ENCODE peak calls at places on chromosomes 16 and 17, in nine cellular contexts. Y is activated naive CD4-positive, alpha-beta T cell treated with anti-CD3 and anti-CD28 coated beads, Interleukin-2, amount 50 U/mL, for 16 hours; V is T-helper 2 cell; T is psoas muscle; L is stomach; H is body of pancreas; W is cerebellum; M is HS-27A; S is HT1080. X is an unnamed sample.

GRCh38 chr17:17545031-17545820 is 46.3 kb downstream of the PEMT start:
- DNase-seq in M (peak; percentile 22), T (peak; percentile 55), H (no peak), W (peak; percentile 53), S (no peak), V (no peak), L (no peak), Y (no peak), X (no peak)

GRCh38 chr17:17922198-17922901 is 49.9 kb downstream of the TOM1L2 start:
- DNase-seq in Y (no peak), H (no peak), T (no peak), W (no peak), V (no peak), S (no peak), M (no peak), L (no peak), X (no peak)

GRCh38 chr17:7266784-7267183 is 4.5 kb upstream of the CLDN7 start:
- DNase-seq in Y (no peak), S (peak; percentile 17), L (no peak), H (no peak), T (no peak), M (no peak), V (no peak), W (no peak), X (no peak)

GRCh38 chr16:57675752-57676623 is 7.9 kb downstream of the ADGRG3 start:
- DNase-seq in S (no peak), Y (no peak), M (no peak), V (no peak), W (no peak), T (no peak), H (no peak), L (no peak), X (no peak)

GRCh38 chr16:64017789-64018188 is 1104.1 kb downstream of the CDH11 start:
- DNase-seq in V (no peak), W (no peak), M (no peak), L (no peak), S (no peak), T (no peak), H (no peak), Y (no peak), X (no peak)

GRCh38 chr16:10240854-10241613 is 58.8 kb upstream of the GRIN2A start:
- DNase-seq in M (no peak), T (no peak), L (no peak), S (peak; percentile 67), Y (no peak), V (no peak), W (no peak), H (no peak), X (no peak)

GRCh38 chr17:7083592-7083991 is 3.5 kb upstream of the CLEC10A start:
- DNase-seq in L (no peak), T (no peak), W (no peak), M (no peak), S (peak; percentile 61), H (no peak), V (no peak), Y (no peak), X (no peak)

GRCh38 chr16:12386076-12386641 is 409.6 kb downstream of the SNX29 start:
- DNase-seq in L (no peak), H (no peak), Y (no peak), T (no peak), W (peak; percentile 36), S (no peak), V (no peak), M (no peak), X (no peak)

GRCh38 chr17:67520282-67520906 is 143.3 kb downstream of the PITPNC1 start:
- DNase-seq in W (no peak), L (no peak), M (no peak), H (peak; percentile 51), T (peak; percentile 25), V (no peak), Y (no peak), S (no peak), X (no peak)

GRCh38 chr17:51435171-51435552 is 174.8 kb downstream of the UTP18 start:
- DNase-seq in H (no peak), L (no peak), V (peak; percentile 85), T (no peak), M (no peak), Y (no peak), S (no peak), W (no peak), X (peak; percentile 8)

GRCh38 chr17:27991594-27991993 is 50.9 kb upstream of the NLK start:
- DNase-seq in W (no peak), S (peak; percentile 23), H (no peak), T (no peak), M (no peak), L (no peak), V (no peak), Y (no peak), X (no peak)

GRCh38 chr16:12313902-12314621 is 337.5 kb downstream of the SNX29 start:
- DNase-seq in V (no peak), H (no peak), L (no peak), T (no peak), M (no peak), Y (no peak), W (no peak), S (no peak), X (no peak)